ENCODE peak calls at places on chromosomes 11 and 22, in ten cellular contexts. One of them, this sample, is unnamed.

GRCh38 chr22:50317674-50318073 is 9.1 kb downstream of the DENND6B start:
- DNase-seq in RWPE1: no peak
- DNase-seq in substantia nigra: no peak
- DNase-seq in brain microvascular endothelial cell: no peak
- DNase-seq in endothelial cell: no peak
- DNase-seq in left lobe of liver: no peak
- DNase-seq in esophagus muscularis mucosa: no peak
- DNase-seq in activated gamma-delta T cell: no peak
- DNase-seq in foreskin fibroblast: no peak
- DNase-seq in IMR-90: no peak
- DNase-seq in this sample: no peak

GRCh38 chr11:68524213-68524612 is 63.7 kb downstream of the PPP6R3 start:
- DNase-seq in RWPE1: no peak
- DNase-seq in substantia nigra: no peak
- DNase-seq in brain microvascular endothelial cell: no peak
- DNase-seq in endothelial cell: no peak
- DNase-seq in left lobe of liver: no peak
- DNase-seq in esophagus muscularis mucosa: no peak
- DNase-seq in activated gamma-delta T cell: no peak
- DNase-seq in foreskin fibroblast: no peak
- DNase-seq in IMR-90: no peak
- DNase-seq in this sample: no peak

GRCh38 chr11:1150769-1151365 is 6.9 kb upstream of the MUC5AC start:
- DNase-seq in RWPE1: no peak
- DNase-seq in substantia nigra: no peak
- DNase-seq in brain microvascular endothelial cell: peak; percentile 62
- DNase-seq in endothelial cell: no peak
- DNase-seq in left lobe of liver: no peak
- DNase-seq in esophagus muscularis mucosa: no peak
- DNase-seq in activated gamma-delta T cell: no peak
- DNase-seq in foreskin fibroblast: peak; percentile 53
- DNase-seq in IMR-90: peak; percentile 67
- DNase-seq in this sample: no peak

GRCh38 chr11:128790200-128790599 is 76.9 kb downstream of the KCNJ1 start:
- DNase-seq in RWPE1: no peak
- DNase-seq in substantia nigra: peak; percentile 61
- DNase-seq in brain microvascular endothelial cell: peak; percentile 56
- DNase-seq in endothelial cell: no peak
- DNase-seq in left lobe of liver: no peak
- DNase-seq in esophagus muscularis mucosa: no peak
- DNase-seq in activated gamma-delta T cell: no peak
- DNase-seq in foreskin fibroblast: peak; percentile 34
- DNase-seq in IMR-90: peak; percentile 70
- DNase-seq in this sample: no peak

GRCh38 chr22:50035976-50036375 is 22.1 kb downstream of the TTLL8 start:
- DNase-seq in RWPE1: no peak
- DNase-seq in substantia nigra: no peak
- DNase-seq in brain microvascular endothelial cell: no peak
- DNase-seq in endothelial cell: no peak
- DNase-seq in left lobe of liver: no peak
- DNase-seq in esophagus muscularis mucosa: no peak
- DNase-seq in activated gamma-delta T cell: no peak
- DNase-seq in foreskin fibroblast: no peak
- DNase-seq in IMR-90: no peak
- DNase-seq in this sample: no peak

GRCh38 chr22:25880524-25880923 is 138.5 kb downstream of the MYO18B start:
- DNase-seq in RWPE1: no peak
- DNase-seq in substantia nigra: no peak
- DNase-seq in brain microvascular endothelial cell: no peak
- DNase-seq in endothelial cell: no peak
- DNase-seq in left lobe of liver: no peak
- DNase-seq in esophagus muscularis mucosa: no peak
- DNase-seq in activated gamma-delta T cell: no peak
- DNase-seq in foreskin fibroblast: no peak
- DNase-seq in IMR-90: no peak
- DNase-seq in this sample: no peak

GRCh38 chr11:43920598-43921419 is 21.6 kb upstream of the C11orf96 start:
- DNase-seq in RWPE1: peak; percentile 96
- DNase-seq in substantia nigra: no peak
- DNase-seq in brain microvascular endothelial cell: peak; percentile 100
- DNase-seq in endothelial cell: no peak
- DNase-seq in left lobe of liver: no peak
- DNase-seq in esophagus muscularis mucosa: peak; percentile 96
- DNase-seq in activated gamma-delta T cell: no peak
- DNase-seq in foreskin fibroblast: peak; percentile 99
- DNase-seq in IMR-90: peak; percentile 100
- DNase-seq in this sample: peak; percentile 99

GRCh38 chr22:19844423-19845368 is 10.0 kb downstream of the GNB1L start:
- DNase-seq in RWPE1: no peak
- DNase-seq in substantia nigra: peak; percentile 29
- DNase-seq in brain microvascular endothelial cell: peak; percentile 33
- DNase-seq in endothelial cell: no peak
- DNase-seq in left lobe of liver: peak; percentile 73
- DNase-seq in esophagus muscularis mucosa: no peak
- DNase-seq in activated gamma-delta T cell: no peak
- DNase-seq in foreskin fibroblast: peak; percentile 87
- DNase-seq in IMR-90: peak; percentile 40
- DNase-seq in this sample: peak; percentile 59

GRCh38 chr11:125448136-125448535 is 47.9 kb downstream of the FEZ1 start:
- DNase-seq in RWPE1: peak; percentile 30
- DNase-seq in substantia nigra: no peak
- DNase-seq in brain microvascular endothelial cell: no peak
- DNase-seq in endothelial cell: no peak
- DNase-seq in left lobe of liver: no peak
- DNase-seq in esophagus muscularis mucosa: no peak
- DNase-seq in activated gamma-delta T cell: no peak
- DNase-seq in foreskin fibroblast: peak; percentile 85
- DNase-seq in IMR-90: peak; percentile 75
- DNase-seq in this sample: peak; percentile 28

GRCh38 chr11:6693342-6694228 is 10.4 kb upstream of the MRPL17 start:
- DNase-seq in RWPE1: no peak
- DNase-seq in substantia nigra: no peak
- DNase-seq in brain microvascular endothelial cell: peak; percentile 94
- DNase-seq in endothelial cell: no peak
- DNase-seq in left lobe of liver: no peak
- DNase-seq in esophagus muscularis mucosa: no peak
- DNase-seq in activated gamma-delta T cell: no peak
- DNase-seq in foreskin fibroblast: peak; percentile 94
- DNase-seq in IMR-90: peak; percentile 84
- DNase-seq in this sample: peak; percentile 88

GRCh38 chr22:36332623-36333331 is 55.0 kb downstream of the MYH9 start:
- DNase-seq in RWPE1: peak; percentile 82
- DNase-seq in substantia nigra: no peak
- DNase-seq in brain microvascular endothelial cell: peak; percentile 70
- DNase-seq in endothelial cell: peak; percentile 18
- DNase-seq in left lobe of liver: no peak
- DNase-seq in esophagus muscularis mucosa: no peak
- DNase-seq in activated gamma-delta T cell: no peak
- DNase-seq in foreskin fibroblast: peak; percentile 67
- DNase-seq in IMR-90: peak; percentile 83
- DNase-seq in this sample: peak; percentile 91

GRCh38 chr22:39808087-39808486 is 85.5 kb downstream of the ENTHD1 start:
- DNase-seq in RWPE1: no peak
- DNase-seq in substantia nigra: no peak
- DNase-seq in brain microvascular endothelial cell: no peak
- DNase-seq in endothelial cell: no peak
- DNase-seq in left lobe of liver: no peak
- DNase-seq in esophagus muscularis mucosa: no peak
- DNase-seq in activated gamma-delta T cell: no peak
- DNase-seq in foreskin fibroblast: peak; percentile 38
- DNase-seq in IMR-90: peak; percentile 6
- DNase-seq in this sample: peak; percentile 8

GRCh38 chr22:46036558-46037408 is 59.8 kb upstream of the WNT7B start:
- DNase-seq in RWPE1: no peak
- DNase-seq in substantia nigra: no peak
- DNase-seq in brain microvascular endothelial cell: no peak
- DNase-seq in endothelial cell: no peak
- DNase-seq in left lobe of liver: peak; percentile 58
- DNase-seq in esophagus muscularis mucosa: no peak
- DNase-seq in activated gamma-delta T cell: no peak
- DNase-seq in foreskin fibroblast: peak; percentile 58
- DNase-seq in IMR-90: no peak
- DNase-seq in this sample: no peak

GRCh38 chr11:78313181-78313788 is 104.3 kb downstream of the GAB2 start:
- DNase-seq in RWPE1: peak; percentile 78
- DNase-seq in substantia nigra: no peak
- DNase-seq in brain microvascular endothelial cell: peak; percentile 27
- DNase-seq in endothelial cell: no peak
- DNase-seq in left lobe of liver: no peak
- DNase-seq in esophagus muscularis mucosa: no peak
- DNase-seq in activated gamma-delta T cell: no peak
- DNase-seq in foreskin fibroblast: peak; percentile 95
- DNase-seq in IMR-90: peak; percentile 79
- DNase-seq in this sample: peak; percentile 63

GRCh38 chr22:38921126-38921525 is 36.3 kb upstream of the APOBEC3A start:
- DNase-seq in RWPE1: peak; percentile 60
- DNase-seq in substantia nigra: no peak
- DNase-seq in brain microvascular endothelial cell: no peak
- DNase-seq in endothelial cell: no peak
- DNase-seq in left lobe of liver: no peak
- DNase-seq in esophagus muscularis mucosa: no peak
- DNase-seq in activated gamma-delta T cell: no peak
- DNase-seq in foreskin fibroblast: no peak
- DNase-seq in IMR-90: no peak
- DNase-seq in this sample: no peak

GRCh38 chr11:134207538-134208239 is 16.1 kb downstream of the NCAPD3 start:
- DNase-seq in RWPE1: no peak
- DNase-seq in substantia nigra: no peak
- DNase-seq in brain microvascular endothelial cell: no peak
- DNase-seq in endothelial cell: peak; percentile 68
- DNase-seq in left lobe of liver: no peak
- DNase-seq in esophagus muscularis mucosa: no peak
- DNase-seq in activated gamma-delta T cell: no peak
- DNase-seq in foreskin fibroblast: peak; percentile 46
- DNase-seq in IMR-90: no peak
- DNase-seq in this sample: peak; percentile 6

GRCh38 chr11:57100638-57101312 is 81.0 kb upstream of the LRRC55 start:
- DNase-seq in RWPE1: no peak
- DNase-seq in substantia nigra: no peak
- DNase-seq in brain microvascular endothelial cell: no peak
- DNase-seq in endothelial cell: no peak
- DNase-seq in left lobe of liver: no peak
- DNase-seq in esophagus muscularis mucosa: no peak
- DNase-seq in activated gamma-delta T cell: no peak
- DNase-seq in foreskin fibroblast: no peak
- DNase-seq in IMR-90: no peak
- DNase-seq in this sample: no peak

GRCh38 chr11:84247931-84248330 is 961.8 kb upstream of the CCDC90B start:
- DNase-seq in RWPE1: no peak
- DNase-seq in substantia nigra: no peak
- DNase-seq in brain microvascular endothelial cell: no peak
- DNase-seq in endothelial cell: no peak
- DNase-seq in left lobe of liver: no peak
- DNase-seq in esophagus muscularis mucosa: no peak
- DNase-seq in activated gamma-delta T cell: no peak
- DNase-seq in foreskin fibroblast: no peak
- DNase-seq in IMR-90: no peak
- DNase-seq in this sample: no peak

GRCh38 chr11:64591257-64592233 is 525 bp downstream of the SLC22A12 start:
- DNase-seq in RWPE1: no peak
- DNase-seq in substantia nigra: no peak
- DNase-seq in brain microvascular endothelial cell: no peak
- DNase-seq in endothelial cell: no peak
- DNase-seq in left lobe of liver: no peak
- DNase-seq in esophagus muscularis mucosa: no peak
- DNase-seq in activated gamma-delta T cell: no peak
- DNase-seq in foreskin fibroblast: no peak
- DNase-seq in IMR-90: no peak
- DNase-seq in this sample: no peak

GRCh38 chr22:25697978-25698377 is 44.0 kb upstream of the MYO18B start:
- DNase-seq in RWPE1: no peak
- DNase-seq in substantia nigra: no peak
- DNase-seq in brain microvascular endothelial cell: no peak
- DNase-seq in endothelial cell: no peak
- DNase-seq in left lobe of liver: no peak
- DNase-seq in esophagus muscularis mucosa: no peak
- DNase-seq in activated gamma-delta T cell: no peak
- DNase-seq in foreskin fibroblast: no peak
- DNase-seq in IMR-90: no peak
- DNase-seq in this sample: no peak

GRCh38 chr11:120424970-120425332 is 86.6 kb upstream of the GRIK4 start:
- DNase-seq in RWPE1: no peak
- DNase-seq in substantia nigra: no peak
- DNase-seq in brain microvascular endothelial cell: no peak
- DNase-seq in endothelial cell: no peak
- DNase-seq in left lobe of liver: peak; percentile 57
- DNase-seq in esophagus muscularis mucosa: no peak
- DNase-seq in activated gamma-delta T cell: no peak
- DNase-seq in foreskin fibroblast: no peak
- DNase-seq in IMR-90: no peak
- DNase-seq in this sample: no peak

This sample was measured in HFFc6.